ENCODE peak calls at places on chromosomes 7 and 10, in ten cellular contexts. R, K, N, Z, T, M, I, W, B and F are unnamed samples.

GRCh38 chr7:139683137-139683871 is 94.5 kb downstream of the HIPK2 start:
- DNase-seq in T (no peak), N (no peak), K (no peak), B (no peak), W (peak; percentile 61), R (peak; percentile 35), Z (no peak), I (no peak), M (no peak), F (no peak)

GRCh38 chr10:44413416-44413815 is 28.5 kb upstream of the CXCL12 start:
- DNase-seq in T (no peak), K (no peak), I (no peak), N (no peak), B (no peak), Z (no peak), W (no peak), M (no peak), R (no peak), F (no peak)

GRCh38 chr7:14806886-14807285 is 95.7 kb downstream of the DGKB start:
- DNase-seq in N (no peak), T (no peak), W (peak; percentile 3), Z (no peak), M (no peak), R (no peak), I (no peak), B (no peak), K (no peak), F (no peak)

GRCh38 chr10:122663516-122664130 is 36.0 kb downstream of the C10orf120 start:
- DNase-seq in M (no peak), R (no peak), N (no peak), Z (no peak), B (no peak), W (no peak), T (no peak), K (no peak), I (no peak), F (no peak)

GRCh38 chr10:62990126-62990525 is 143.0 kb upstream of the NRBF2 start:
- DNase-seq in T (no peak), W (no peak), M (no peak), Z (no peak), I (no peak), B (no peak), R (no peak), N (no peak), K (no peak), F (no peak)

GRCh38 chr7:140675726-140676125 is 3.0 kb downstream of the ADCK2 start:
- DNase-seq in Z (no peak), W (no peak), M (no peak), I (no peak), K (no peak), T (peak; percentile 46), R (no peak), N (no peak), B (no peak), F (no peak)

GRCh38 chr10:25972631-25973030 is 38.6 kb downstream of the MYO3A start:
- DNase-seq in T (no peak), N (no peak), M (no peak), K (no peak), R (no peak), I (no peak), B (no peak), W (no peak), Z (no peak), F (no peak)

GRCh38 chr10:105963450-105963849 is 1201.1 kb downstream of the SORCS1 start:
- DNase-seq in K (no peak), T (no peak), Z (no peak), N (no peak), M (no peak), B (no peak), I (no peak), R (no peak), W (no peak), F (no peak)

GRCh38 chr10:111996103-111996502 is 187.5 kb downstream of the GPAM start:
- DNase-seq in W (no peak), M (no peak), B (no peak), T (no peak), Z (no peak), R (no peak), N (no peak), K (no peak), I (no peak), F (no peak)

GRCh38 chr10:108454793-108455192 is 1290.3 kb upstream of the SORCS1 start:
- DNase-seq in B (no peak), K (no peak), M (no peak), W (no peak), T (no peak), Z (no peak), R (no peak), N (no peak), I (no peak), F (no peak)

GRCh38 chr10:24519950-24520349 is 203.7 kb downstream of the ARHGAP21 start:
- DNase-seq in R (no peak), B (no peak), N (no peak), T (no peak), K (no peak), I (no peak), Z (no peak), M (no peak), W (peak; percentile 5), F (no peak)

GRCh38 chr10:31319602-31320178 is 674 bp downstream of the ZEB1 start:
- DNase-seq in Z (no peak), K (no peak), B (no peak), R (no peak), M (no peak), W (no peak), N (peak; percentile 37), I (no peak), T (peak; percentile 90), F (no peak)

GRCh38 chr10:49365675-49366415 is 30.0 kb downstream of the DRGX start:
- DNase-seq in N (no peak), B (no peak), K (no peak), R (no peak), Z (no peak), W (no peak), M (no peak), T (no peak), I (no peak), F (no peak)

GRCh38 chr10:71280216-71280615 is 38.8 kb upstream of the SLC29A3 start:
- DNase-seq in I (no peak), N (no peak), Z (no peak), R (no peak), B (no peak), W (no peak), M (no peak), T (no peak), K (no peak), F (no peak)

GRCh38 chr10:97096327-97097153 is 89.2 kb downstream of the SLIT1 start:
- DNase-seq in M (no peak), N (peak; percentile 90), W (no peak), I (no peak), B (peak; percentile 16), R (no peak), Z (no peak), K (no peak), T (no peak), F (peak; percentile 20)

GRCh38 chr7:99141334-99141733 is 2.6 kb downstream of the SMURF1 start:
- DNase-seq in T (no peak), Z (no peak), N (no peak), K (no peak), W (no peak), M (no peak), R (no peak), B (no peak), I (no peak), F (no peak)

GRCh38 chr7:99142727-99143521 is 984 bp downstream of the SMURF1 start:
- DNase-seq in R (peak; percentile 97), K (peak; percentile 55), B (peak; percentile 94), N (peak; percentile 93), I (peak; percentile 87), M (peak; percentile 78), T (peak; percentile 95), W (peak; percentile 92), Z (peak; percentile 99), F (peak; percentile 85)

GRCh38 chr7:99140813-99141212 is 3.1 kb downstream of the SMURF1 start:
- DNase-seq in W (no peak), I (no peak), B (no peak), N (no peak), K (no peak), T (no peak), M (no peak), R (no peak), Z (no peak), F (no peak)

GRCh38 chr7:99143522-99143852 is 421 bp downstream of the SMURF1 start:
- DNase-seq in T (no peak), B (no peak), I (no peak), M (no peak), W (no peak), N (no peak), K (no peak), Z (no peak), R (no peak), F (no peak)

GRCh38 chr7:99141756-99142726 is 1.9 kb downstream of the SMURF1 start:
- DNase-seq in T (peak; percentile 87), Z (peak; percentile 72), N (peak; percentile 59), R (peak; percentile 76), M (no peak), B (peak; percentile 49), K (peak; percentile 48), I (peak; percentile 56), W (peak; percentile 79), F (peak; percentile 45)
- TF ChIP-seq POLR2A in T (no peak), Z (no peak), N (no peak), R (no peak), M (no peak), B (no peak), K (peak; percentile 10), I (no peak), W (peak; percentile 58), F (no peak)

DNA sequence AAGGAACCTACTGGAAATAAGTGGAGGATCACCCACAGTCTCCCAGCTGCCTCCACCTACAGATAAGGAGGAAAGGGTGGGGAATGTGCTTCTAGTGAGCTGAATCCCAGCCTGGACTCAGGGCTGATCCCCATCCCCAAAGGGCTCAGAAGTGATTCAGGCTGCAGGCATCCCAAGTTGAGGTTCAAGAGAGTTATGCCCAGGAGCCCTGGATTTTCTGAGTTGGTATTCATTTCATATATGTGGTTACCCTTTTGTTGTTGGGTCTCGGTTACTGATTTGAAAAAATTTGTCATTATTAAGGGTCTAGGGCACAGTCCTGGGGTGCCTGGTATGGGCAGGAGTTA is 30.0 kb upstream of the SRGN start:
- DNase-seq in W (peak; percentile 50), B (no peak), K (no peak), Z (no peak), M (no peak), I (no peak), R (no peak), N (no peak), T (no peak), F (no peak)
- H3K4me1 ChIP-seq in W (peaks cover 22% of the 10 kb centered on the region), B (peaks cover 12% of the 10 kb centered on the region), K (peaks cover 22% of the 10 kb centered on the region), Z (no peaks in the 10 kb centered on the region), M (peaks cover 9% of the 10 kb centered on the region), I (peaks cover 48% of the 10 kb centered on the region), R (peaks cover 10% of the 10 kb centered on the region), N (peaks cover 28% of the 10 kb centered on the region), T (peaks cover 27% of the 10 kb centered on the region), F (peaks cover 10% of the 10 kb centered on the region)

GRCh38 chr10:29735628-29736324 is 101.0 kb upstream of the SVIL start:
- DNase-seq in Z (peak; percentile 86), N (peak; percentile 84), R (peak; percentile 92), I (peak; percentile 89), T (peak; percentile 97), B (peak; percentile 89), K (peak; percentile 95), W (peak; percentile 67), M (peak; percentile 80), F (peak; percentile 92)
- TF ChIP-seq POLR2A in Z (no peak), N (peak; percentile 33), R (peak; percentile 67), I (peak; percentile 20), T (no peak), B (peak; percentile 90), K (no peak), W (no peak), M (no peak), F (peak; percentile 91)

GRCh38 chr7:6438427-6438826 is 9.3 kb downstream of the DAGLB start:
- DNase-seq in W (no peak), Z (no peak), K (no peak), I (peak; percentile 73), M (no peak), B (peak; percentile 46), N (no peak), R (no peak), T (no peak), F (no peak)
- H3K4me1 ChIP-seq in W (peaks cover 14% of the 10 kb centered on the region), Z (peaks cover 8% of the 10 kb centered on the region), K (peaks cover 13% of the 10 kb centered on the region), I (peaks cover 12% of the 10 kb centered on the region), M (peaks cover 85% of the 10 kb centered on the region), B (peaks cover 61% of the 10 kb centered on the region), N (peaks cover 13% of the 10 kb centered on the region), R (peaks cover 3% of the 10 kb centered on the region), T (peaks cover 25% of the 10 kb centered on the region), F (peaks cover 25% of the 10 kb centered on the region)